ENCODE peak calls at places on chromosomes 13 and 19, in ten cellular contexts. One of them, this sample, is unnamed.

GRCh38 chr19:29086182-29086581 is 126.8 kb downstream of the UQCRFS1 start:
- DNase-seq in Peyer's patch: no peak
- DNase-seq in A549: no peak
- DNase-seq in PC-9: no peak
- DNase-seq in BJ: no peak
- DNase-seq in cardiac fibroblast: no peak
- DNase-seq in progenitor cell of endocrine pancreas: no peak
- DNase-seq in cardiac muscle cell: no peak
- DNase-seq in epithelial cell of esophagus: no peak
- DNase-seq in upper lobe of left lung: peak; percentile 50
- DNase-seq in this sample: no peak

GRCh38 chr13:98879127-98879520 is 98.7 kb downstream of the DOCK9 start:
- DNase-seq in Peyer's patch: no peak
- DNase-seq in A549: no peak
- DNase-seq in PC-9: no peak
- DNase-seq in BJ: no peak
- DNase-seq in cardiac fibroblast: no peak
- DNase-seq in progenitor cell of endocrine pancreas: no peak
- DNase-seq in cardiac muscle cell: no peak
- DNase-seq in epithelial cell of esophagus: no peak
- DNase-seq in upper lobe of left lung: no peak
- DNase-seq in this sample: no peak

GRCh38 chr13:24161010-24161775 is 673 bp downstream of the SPATA13 start:
- DNase-seq in Peyer's patch: no peak
- DNase-seq in A549: no peak
- DNase-seq in PC-9: peak; percentile 40
- DNase-seq in BJ: no peak
- DNase-seq in cardiac fibroblast: no peak
- DNase-seq in progenitor cell of endocrine pancreas: no peak
- DNase-seq in cardiac muscle cell: peak; percentile 32
- DNase-seq in epithelial cell of esophagus: no peak
- DNase-seq in upper lobe of left lung: peak; percentile 88
- DNase-seq in this sample: peak; percentile 38

GRCh38 chr19:52398091-52398461 is 427 bp downstream of the ZNF528 start:
- DNase-seq in Peyer's patch: no peak
- DNase-seq in A549: no peak
- DNase-seq in PC-9: no peak
- DNase-seq in BJ: no peak
- DNase-seq in cardiac fibroblast: peak; percentile 21
- DNase-seq in progenitor cell of endocrine pancreas: no peak
- DNase-seq in cardiac muscle cell: peak; percentile 3
- DNase-seq in epithelial cell of esophagus: no peak
- DNase-seq in upper lobe of left lung: no peak
- DNase-seq in this sample: no peak

GRCh38 chr19:46748325-46749109 is 2.3 kb upstream of the STRN4 start:
- DNase-seq in Peyer's patch: peak; percentile 76
- DNase-seq in A549: peak; percentile 75
- DNase-seq in PC-9: peak; percentile 64
- DNase-seq in BJ: no peak
- DNase-seq in cardiac fibroblast: peak; percentile 79
- DNase-seq in progenitor cell of endocrine pancreas: peak; percentile 35
- DNase-seq in cardiac muscle cell: peak; percentile 78
- DNase-seq in epithelial cell of esophagus: peak; percentile 72
- DNase-seq in upper lobe of left lung: no peak
- DNase-seq in this sample: peak; percentile 81

GRCh38 chr13:109669234-109669612 is 117.2 kb downstream of the IRS2 start:
- DNase-seq in Peyer's patch: no peak
- DNase-seq in A549: no peak
- DNase-seq in PC-9: no peak
- DNase-seq in BJ: no peak
- DNase-seq in cardiac fibroblast: no peak
- DNase-seq in progenitor cell of endocrine pancreas: no peak
- DNase-seq in cardiac muscle cell: no peak
- DNase-seq in epithelial cell of esophagus: no peak
- DNase-seq in upper lobe of left lung: no peak
- DNase-seq in this sample: no peak

GRCh38 chr19:4709440-4710280 is 14.0 kb downstream of the DPP9 start:
- DNase-seq in Peyer's patch: no peak
- DNase-seq in A549: no peak
- DNase-seq in PC-9: no peak
- DNase-seq in BJ: no peak
- DNase-seq in cardiac fibroblast: no peak
- DNase-seq in progenitor cell of endocrine pancreas: no peak
- DNase-seq in cardiac muscle cell: no peak
- DNase-seq in epithelial cell of esophagus: no peak
- DNase-seq in upper lobe of left lung: no peak
- DNase-seq in this sample: no peak

GRCh38 chr13:77574076-77574475 is 38.6 kb downstream of the SCEL start:
- DNase-seq in Peyer's patch: no peak
- DNase-seq in A549: no peak
- DNase-seq in PC-9: no peak
- DNase-seq in BJ: no peak
- DNase-seq in cardiac fibroblast: no peak
- DNase-seq in progenitor cell of endocrine pancreas: no peak
- DNase-seq in cardiac muscle cell: no peak
- DNase-seq in epithelial cell of esophagus: no peak
- DNase-seq in upper lobe of left lung: no peak
- DNase-seq in this sample: no peak

GRCh38 chr19:48543121-48543710 is 8.8 kb upstream of the SULT2B1 start:
- DNase-seq in Peyer's patch: peak; percentile 64
- DNase-seq in A549: peak; percentile 69
- DNase-seq in PC-9: peak; percentile 96
- DNase-seq in BJ: no peak
- DNase-seq in cardiac fibroblast: peak; percentile 64
- DNase-seq in progenitor cell of endocrine pancreas: no peak
- DNase-seq in cardiac muscle cell: no peak
- DNase-seq in epithelial cell of esophagus: peak; percentile 97
- DNase-seq in upper lobe of left lung: no peak
- DNase-seq in this sample: peak; percentile 92

GRCh38 chr13:47146991-47147783 is 250.3 kb upstream of the HTR2A start:
- DNase-seq in Peyer's patch: no peak
- DNase-seq in A549: no peak
- DNase-seq in PC-9: no peak
- DNase-seq in BJ: no peak
- DNase-seq in cardiac fibroblast: no peak
- DNase-seq in progenitor cell of endocrine pancreas: no peak
- DNase-seq in cardiac muscle cell: no peak
- DNase-seq in epithelial cell of esophagus: no peak
- DNase-seq in upper lobe of left lung: no peak
- DNase-seq in this sample: no peak

GRCh38 chr13:113367020-113367560 is 3.2 kb upstream of the GRTP1 start:
- DNase-seq in Peyer's patch: no peak
- DNase-seq in A549: no peak
- DNase-seq in PC-9: no peak
- DNase-seq in BJ: no peak
- DNase-seq in cardiac fibroblast: no peak
- DNase-seq in progenitor cell of endocrine pancreas: peak; percentile 7
- DNase-seq in cardiac muscle cell: no peak
- DNase-seq in epithelial cell of esophagus: no peak
- DNase-seq in upper lobe of left lung: no peak
- DNase-seq in this sample: no peak

DNA sequence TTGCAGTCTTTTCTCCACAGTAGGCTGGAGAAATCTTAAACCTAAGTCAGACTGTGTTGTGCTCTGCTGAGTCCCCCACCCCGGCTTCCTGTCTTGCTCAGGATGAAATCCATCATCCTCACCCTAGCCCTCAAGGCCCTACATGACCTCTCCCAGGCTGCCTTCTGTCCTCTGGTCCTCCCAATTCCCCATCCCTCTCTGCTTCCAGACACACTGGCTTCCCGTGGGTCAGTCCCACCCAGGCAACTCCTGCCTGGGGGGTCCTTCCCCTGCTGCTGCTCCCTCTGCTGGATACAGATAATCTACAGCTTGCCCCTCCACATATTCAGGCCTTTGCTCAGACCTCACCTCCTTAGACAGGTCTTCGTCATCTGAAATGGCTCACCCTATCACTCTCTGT is 18.4 kb upstream of the CBY2 start:
- DNase-seq in Peyer's patch: no peak
- DNase-seq in A549: no peak
- DNase-seq in PC-9: no peak
- DNase-seq in BJ: no peak
- DNase-seq in cardiac fibroblast: no peak
- DNase-seq in progenitor cell of endocrine pancreas: no peak
- DNase-seq in cardiac muscle cell: no peak
- DNase-seq in epithelial cell of esophagus: no peak
- DNase-seq in upper lobe of left lung: no peak
- DNase-seq in this sample: no peak
- TF ChIP-seq CTCF in Peyer's patch: no peak
- TF ChIP-seq CTCF in A549: no peak
- TF ChIP-seq CTCF in PC-9: no peak
- TF ChIP-seq CTCF in BJ: peak; percentile 20
- TF ChIP-seq CTCF in cardiac fibroblast: no peak
- TF ChIP-seq CTCF in progenitor cell of endocrine pancreas: peak; percentile 18
- TF ChIP-seq CTCF in cardiac muscle cell: no peak
- TF ChIP-seq CTCF in epithelial cell of esophagus: no peak
- TF ChIP-seq CTCF in upper lobe of left lung: no peak
- TF ChIP-seq CTCF in this sample: no peak

GRCh38 chr19:932647-933552 is 7.1 kb downstream of the ARID3A start:
- DNase-seq in Peyer's patch: peak; percentile 63
- DNase-seq in A549: no peak
- DNase-seq in PC-9: peak; percentile 63
- DNase-seq in BJ: peak; percentile 77
- DNase-seq in cardiac fibroblast: peak; percentile 93
- DNase-seq in progenitor cell of endocrine pancreas: no peak
- DNase-seq in cardiac muscle cell: peak; percentile 71
- DNase-seq in epithelial cell of esophagus: peak; percentile 48
- DNase-seq in upper lobe of left lung: peak; percentile 88
- DNase-seq in this sample: peak; percentile 31
- TF ChIP-seq CTCF in Peyer's patch: no peak
- TF ChIP-seq CTCF in A549: no peak
- TF ChIP-seq CTCF in PC-9: no peak
- TF ChIP-seq CTCF in BJ: peak; percentile 18
- TF ChIP-seq CTCF in cardiac fibroblast: no peak
- TF ChIP-seq CTCF in progenitor cell of endocrine pancreas: no peak
- TF ChIP-seq CTCF in cardiac muscle cell: no peak
- TF ChIP-seq CTCF in epithelial cell of esophagus: no peak
- TF ChIP-seq CTCF in upper lobe of left lung: no peak
- TF ChIP-seq CTCF in this sample: no peak

GRCh38 chr19:57886046-57886445 is 2.8 kb downstream of the ZNF814 start:
- DNase-seq in Peyer's patch: no peak
- DNase-seq in A549: no peak
- DNase-seq in PC-9: no peak
- DNase-seq in BJ: no peak
- DNase-seq in cardiac fibroblast: no peak
- DNase-seq in progenitor cell of endocrine pancreas: no peak
- DNase-seq in cardiac muscle cell: peak; percentile 62
- DNase-seq in epithelial cell of esophagus: no peak
- DNase-seq in upper lobe of left lung: no peak
- DNase-seq in this sample: no peak

GRCh38 chr19:57888494-57889231 is at the start of gene ZNF814:
- DNase-seq in Peyer's patch: peak; percentile 88
- DNase-seq in A549: peak; percentile 10
- DNase-seq in PC-9: peak; percentile 69
- DNase-seq in BJ: peak; percentile 40
- DNase-seq in cardiac fibroblast: peak; percentile 90
- DNase-seq in progenitor cell of endocrine pancreas: peak; percentile 83
- DNase-seq in cardiac muscle cell: peak; percentile 94
- DNase-seq in epithelial cell of esophagus: peak; percentile 82
- DNase-seq in upper lobe of left lung: peak; percentile 73
- DNase-seq in this sample: no peak

GRCh38 chr19:57888107-57888493 is 737 bp downstream of the ZNF814 start:
- DNase-seq in Peyer's patch: no peak
- DNase-seq in A549: no peak
- DNase-seq in PC-9: no peak
- DNase-seq in BJ: no peak
- DNase-seq in cardiac fibroblast: no peak
- DNase-seq in progenitor cell of endocrine pancreas: no peak
- DNase-seq in cardiac muscle cell: peak; percentile 9
- DNase-seq in epithelial cell of esophagus: peak; percentile 55
- DNase-seq in upper lobe of left lung: no peak
- DNase-seq in this sample: no peak

GRCh38 chr19:57887195-57887941 is 1.5 kb downstream of the ZNF814 start:
- DNase-seq in Peyer's patch: no peak
- DNase-seq in A549: no peak
- DNase-seq in PC-9: no peak
- DNase-seq in BJ: no peak
- DNase-seq in cardiac fibroblast: peak; percentile 50
- DNase-seq in progenitor cell of endocrine pancreas: no peak
- DNase-seq in cardiac muscle cell: peak; percentile 50
- DNase-seq in epithelial cell of esophagus: peak; percentile 59
- DNase-seq in upper lobe of left lung: no peak
- DNase-seq in this sample: no peak
- TF ChIP-seq CTCF in Peyer's patch: no peak
- TF ChIP-seq CTCF in A549: no peak
- TF ChIP-seq CTCF in PC-9: no peak
- TF ChIP-seq CTCF in BJ: no peak
- TF ChIP-seq CTCF in cardiac fibroblast: no peak
- TF ChIP-seq CTCF in progenitor cell of endocrine pancreas: no peak
- TF ChIP-seq CTCF in cardiac muscle cell: no peak
- TF ChIP-seq CTCF in epithelial cell of esophagus: peak; percentile 7
- TF ChIP-seq CTCF in upper lobe of left lung: no peak
- TF ChIP-seq CTCF in this sample: no peak

GRCh38 chr13:20301391-20302071 is 69.4 kb upstream of the GJB6 start:
- DNase-seq in Peyer's patch: no peak
- DNase-seq in A549: no peak
- DNase-seq in PC-9: no peak
- DNase-seq in BJ: no peak
- DNase-seq in cardiac fibroblast: peak; percentile 31
- DNase-seq in progenitor cell of endocrine pancreas: no peak
- DNase-seq in cardiac muscle cell: no peak
- DNase-seq in epithelial cell of esophagus: no peak
- DNase-seq in upper lobe of left lung: peak; percentile 78
- DNase-seq in this sample: no peak

GRCh38 chr13:20294497-20294896 is 62.4 kb upstream of the GJB6 start:
- DNase-seq in Peyer's patch: no peak
- DNase-seq in A549: peak; percentile 7
- DNase-seq in PC-9: no peak
- DNase-seq in BJ: no peak
- DNase-seq in cardiac fibroblast: no peak
- DNase-seq in progenitor cell of endocrine pancreas: no peak
- DNase-seq in cardiac muscle cell: no peak
- DNase-seq in epithelial cell of esophagus: no peak
- DNase-seq in upper lobe of left lung: no peak
- DNase-seq in this sample: no peak

GRCh38 chr13:20291675-20292074 is 59.6 kb upstream of the GJB6 start:
- DNase-seq in Peyer's patch: no peak
- DNase-seq in A549: no peak
- DNase-seq in PC-9: no peak
- DNase-seq in BJ: no peak
- DNase-seq in cardiac fibroblast: no peak
- DNase-seq in progenitor cell of endocrine pancreas: no peak
- DNase-seq in cardiac muscle cell: no peak
- DNase-seq in epithelial cell of esophagus: no peak
- DNase-seq in upper lobe of left lung: no peak
- DNase-seq in this sample: no peak

GRCh38 chr13:20295956-20296355 is 63.8 kb upstream of the GJB6 start:
- DNase-seq in Peyer's patch: no peak
- DNase-seq in A549: no peak
- DNase-seq in PC-9: no peak
- DNase-seq in BJ: no peak
- DNase-seq in cardiac fibroblast: no peak
- DNase-seq in progenitor cell of endocrine pancreas: no peak
- DNase-seq in cardiac muscle cell: no peak
- DNase-seq in epithelial cell of esophagus: no peak
- DNase-seq in upper lobe of left lung: no peak
- DNase-seq in this sample: no peak

DNA sequence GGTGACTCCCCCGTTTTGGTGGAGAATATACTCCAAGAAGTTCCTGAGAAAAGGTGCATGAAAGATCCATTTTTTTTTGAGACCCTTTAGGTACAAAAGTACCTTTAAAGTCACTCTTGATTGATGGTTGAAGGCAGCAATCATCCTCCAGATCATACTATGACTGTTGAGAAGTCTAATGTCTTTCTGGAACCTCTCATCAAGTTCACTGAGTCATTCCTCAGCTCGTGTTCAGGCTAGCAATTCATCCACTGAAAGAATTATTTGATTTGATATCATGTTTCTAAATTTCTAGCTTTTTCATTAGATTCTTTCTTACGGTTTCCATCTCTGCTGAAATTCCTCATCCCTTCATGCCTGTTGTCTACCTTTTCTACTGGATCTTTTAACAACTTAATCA is 65.1 kb upstream of the GJB6 start:
- DNase-seq in Peyer's patch: no peak
- DNase-seq in A549: no peak
- DNase-seq in PC-9: no peak
- DNase-seq in BJ: no peak
- DNase-seq in cardiac fibroblast: no peak
- DNase-seq in progenitor cell of endocrine pancreas: no peak
- DNase-seq in cardiac muscle cell: no peak
- DNase-seq in epithelial cell of esophagus: peak; percentile 66
- DNase-seq in upper lobe of left lung: no peak
- DNase-seq in this sample: no peak
- TF ChIP-seq CTCF in Peyer's patch: no peak
- TF ChIP-seq CTCF in A549: no peak
- TF ChIP-seq CTCF in PC-9: no peak
- TF ChIP-seq CTCF in BJ: no peak
- TF ChIP-seq CTCF in cardiac fibroblast: no peak
- TF ChIP-seq CTCF in progenitor cell of endocrine pancreas: no peak
- TF ChIP-seq CTCF in cardiac muscle cell: no peak
- TF ChIP-seq CTCF in epithelial cell of esophagus: no peak
- TF ChIP-seq CTCF in upper lobe of left lung: no peak
- TF ChIP-seq CTCF in this sample: no peak